ENCODE peak calls at places on chromosomes 16 and 17, in eight cellular contexts. W is PC-3, O is T-helper 2 cell, V is lung microvascular endothelial cell, S is caudate nucleus, R is BE2C, K is amniotic stem cell, Q is HTR-8/SVneo. Z is an unnamed sample.

GRCh38 chr16:12259258-12259657 is 282.7 kb downstream of the SNX29 start:
- DNase-seq in W (no peak), O (no peak), V (no peak), S (no peak), R (no peak), K (no peak), Q (no peak), Z (no peak)

GRCh38 chr16:49745434-49745833 is 110.5 kb downstream of the ZNF423 start:
- DNase-seq in W (no peak), O (no peak), V (no peak), S (no peak), R (no peak), K (no peak), Q (no peak), Z (no peak)

GRCh38 chr16:57665541-57665940 is 2.6 kb upstream of the ADGRG3 start:
- DNase-seq in W (no peak), O (no peak), V (no peak), S (no peak), R (no peak), K (no peak), Q (no peak), Z (no peak)

GRCh38 chr17:49106366-49107210 is 26.0 kb upstream of the B4GALNT2 start:
- DNase-seq in W (peak; percentile 61), O (no peak), V (no peak), S (no peak), R (no peak), K (no peak), Q (no peak), Z (no peak)

GRCh38 chr17:68381076-68381900 is 76.0 kb downstream of the WIPI1 start:
- DNase-seq in W (peak; percentile 98), O (no peak), V (no peak), S (no peak), R (no peak), K (peak; percentile 78), Q (peak; percentile 90), Z (peak; percentile 98)

GRCh38 chr17:18250259-18250658 is 8.3 kb downstream of the FLII start:
- DNase-seq in W (peak; percentile 56), O (no peak), V (no peak), S (no peak), R (no peak), K (no peak), Q (no peak), Z (no peak)

GRCh38 chr17:41140360-41141132 is at the start of gene KRTAP4-6:
- DNase-seq in W (peak; percentile 86), O (no peak), V (no peak), S (no peak), R (no peak), K (peak; percentile 21), Q (peak; percentile 18), Z (no peak)

GRCh38 chr16:66401610-66402009 is 25.5 kb upstream of the BEAN1 start:
- DNase-seq in W (no peak), O (no peak), V (no peak), S (no peak), R (no peak), K (no peak), Q (no peak), Z (no peak)

GRCh38 chr17:13017623-13018462 is at the start of gene ELAC2:
- DNase-seq in W (peak; percentile 100), O (peak; percentile 96), V (peak; percentile 99), S (peak; percentile 97), R (peak; percentile 89), K (peak; percentile 97), Q (peak; percentile 95), Z (peak; percentile 97)

GRCh38 chr16:11300560-11300892 is 19.4 kb upstream of the PRM1 start:
- DNase-seq in W (no peak), O (no peak), V (no peak), S (no peak), R (no peak), K (no peak), Q (no peak), Z (no peak)